ENCODE peak calls at places on chromosomes 7 and 10, in six cellular contexts. B, O, U, P, T and C are unnamed samples.
A peak's percentile ranks its signal among the peaks of the same experiment; 100 is the strongest.

GRCh38 chr10:86953747-86954680 is 3.4 kb downstream of the MMRN2 start:
- DNase-seq in B (peak; percentile 80), O (no peak), U (no peak), P (peak; percentile 75), T (no peak), C (no peak)

GRCh38 chr7:7977774-7978173 is 9.2 kb downstream of the GLCCI1 start:
- DNase-seq in B (no peak), O (no peak), U (no peak), P (no peak), T (no peak), C (no peak)

GRCh38 chr7:105521027-105521730 is 892 bp downstream of the PUS7 start:
- DNase-seq in B (peak; percentile 45), O (peak; percentile 52), U (peak; percentile 84), P (peak; percentile 70), T (peak; percentile 70), C (peak; percentile 33)

GRCh38 chr10:34437897-34438296 is 377.2 kb downstream of the PARD3 start:
- DNase-seq in B (no peak), O (no peak), U (no peak), P (no peak), T (no peak), C (no peak)

GRCh38 chr10:80411267-80411668 is 2.9 kb downstream of the PRXL2A start:
- DNase-seq in B (no peak), O (no peak), U (no peak), P (no peak), T (peak; percentile 84), C (no peak)

GRCh38 chr7:129855234-129855673 is 97.5 kb downstream of the UBE2H start:
- DNase-seq in B (no peak), O (no peak), U (no peak), P (no peak), T (no peak), C (no peak)

GRCh38 chr7:84009051-84009450 is 185.5 kb downstream of the SEMA3A start:
- DNase-seq in B (no peak), O (no peak), U (no peak), P (no peak), T (no peak), C (no peak)

GRCh38 chr7:93773446-93773845 is 117.1 kb downstream of the TFPI2 start:
- DNase-seq in B (no peak), O (no peak), U (no peak), P (no peak), T (no peak), C (no peak)

GRCh38 chr10:58334817-58335305 is at the start of gene UBE2D1:
- DNase-seq in B (peak; percentile 71), O (peak; percentile 77), U (peak; percentile 97), P (peak; percentile 82), T (peak; percentile 95), C (peak; percentile 84)

GRCh38 chr7:73815436-73815835 is 15.4 kb upstream of the CLDN4 start:
- DNase-seq in B (no peak), O (no peak), U (peak; percentile 54), P (no peak), T (no peak), C (no peak)

GRCh38 chr7:47804767-47805545 is 143.3 kb downstream of the PKD1L1 start:
- DNase-seq in B (no peak), O (no peak), U (no peak), P (no peak), T (no peak), C (no peak)

GRCh38 chr10:99711129-99711719 is 20.7 kb downstream of the COX15 start:
- DNase-seq in B (no peak), O (peak; percentile 16), U (no peak), P (no peak), T (no peak), C (no peak)

GRCh38 chr10:44520651-44521050 is 135.8 kb upstream of the CXCL12 start:
- DNase-seq in B (no peak), O (no peak), U (no peak), P (no peak), T (no peak), C (no peak)

GRCh38 chr10:104246981-104247380 is 7.7 kb upstream of the GSTO1 start:
- DNase-seq in B (no peak), O (no peak), U (no peak), P (no peak), T (no peak), C (no peak)

GRCh38 chr10:12510566-12510965 is 161.2 kb downstream of the CAMK1D start:
- DNase-seq in B (no peak), O (no peak), U (no peak), P (no peak), T (no peak), C (no peak)

GRCh38 chr7:55244346-55244745 is 120.8 kb upstream of the LANCL2 start:
- DNase-seq in B (no peak), O (no peak), U (no peak), P (no peak), T (no peak), C (no peak)

GRCh38 chr7:143882020-143882610 is 19.9 kb downstream of the TCAF1 start:
- DNase-seq in B (peak; percentile 70), O (no peak), U (no peak), P (peak; percentile 53), T (peak; percentile 42), C (peak; percentile 28)

GRCh38 chr7:34823650-34824258 is 165.7 kb downstream of the NPSR1 start:
- DNase-seq in B (peak; percentile 67), O (peak; percentile 56), U (no peak), P (no peak), T (peak; percentile 53), C (peak; percentile 54)

GRCh38 chr7:26155531-26156375 is 3.8 kb downstream of the NFE2L3 start:
- DNase-seq in B (no peak), O (no peak), U (no peak), P (no peak), T (no peak), C (no peak)
- TF ChIP-seq CTCF in B (no peak), O (no peak), U (no peak), P (no peak), T (no peak), C (no peak)

DNA sequence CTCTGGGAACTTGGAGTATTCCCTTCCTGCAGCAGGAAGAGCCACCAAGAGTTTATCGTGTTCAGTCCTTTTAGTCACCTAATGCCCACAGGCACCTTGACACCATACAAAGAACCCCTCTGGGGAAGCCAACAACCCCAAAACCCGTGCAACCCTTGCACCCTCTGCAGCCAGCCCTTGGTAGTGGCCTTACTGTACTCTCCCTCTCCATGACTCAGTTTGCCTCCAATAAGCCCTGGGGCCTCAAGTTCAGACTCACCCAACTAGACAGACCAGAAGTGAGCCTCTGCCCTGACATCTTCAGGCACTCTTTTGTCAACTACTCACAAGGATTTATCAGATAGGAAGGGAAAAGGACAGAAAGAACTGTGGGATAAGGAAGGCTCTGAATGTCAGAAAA is 30.9 kb downstream of the KCNMA1 start:
- DNase-seq in B (no peak), O (no peak), U (no peak), P (no peak), T (no peak), C (no peak)
- TF ChIP-seq CTCF in B (no peak), O (no peak), U (no peak), P (no peak), T (no peak), C (no peak)

DNA sequence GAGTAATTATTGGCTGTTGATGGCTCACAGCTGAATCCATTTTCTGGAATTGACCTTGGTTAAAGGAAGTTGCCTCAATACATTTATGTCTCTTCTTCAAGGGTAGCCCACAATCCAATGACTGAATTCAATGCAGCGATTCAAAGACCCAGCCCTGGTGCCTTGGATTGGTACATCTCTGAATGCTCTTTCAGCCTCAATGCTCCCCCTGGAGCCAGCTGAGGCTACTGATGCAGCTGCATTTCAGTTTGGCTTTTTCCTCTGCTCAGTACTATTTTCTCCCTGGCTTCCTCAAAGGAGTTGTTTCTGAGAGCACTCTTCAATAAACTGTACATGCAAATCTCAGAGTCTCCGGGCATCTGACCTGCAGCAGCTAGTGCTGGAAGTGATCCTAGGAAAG is 633 bp upstream of the EBLN1 start:
- DNase-seq in B (no peak), O (no peak), U (no peak), P (no peak), T (no peak), C (no peak)
- TF ChIP-seq CTCF in B (peak; percentile 24), O (no peak), U (no peak), P (no peak), T (no peak), C (peak; percentile 25)

GRCh38 chr7:101666751-101667150 is 37.7 kb upstream of the MYL10 start:
- DNase-seq in B (no peak), O (no peak), U (no peak), P (no peak), T (no peak), C (no peak)

GRCh38 chr7:101667959-101668358 is 38.9 kb upstream of the MYL10 start:
- DNase-seq in B (no peak), O (no peak), U (no peak), P (no peak), T (no peak), C (no peak)

GRCh38 chr7:101668726-101669125 is 39.6 kb upstream of the MYL10 start:
- DNase-seq in B (no peak), O (no peak), U (no peak), P (no peak), T (no peak), C (no peak)

GRCh38 chr7:101667399-101667798 is 38.3 kb upstream of the MYL10 start:
- DNase-seq in B (no peak), O (no peak), U (no peak), P (no peak), T (no peak), C (no peak)

GRCh38 chr7:101669307-101669706 is 40.2 kb upstream of the MYL10 start:
- DNase-seq in B (no peak), O (no peak), U (no peak), P (no peak), T (no peak), C (no peak)
- TF ChIP-seq CTCF in B (peak; percentile 32), O (no peak), U (no peak), P (no peak), T (peak; percentile 29), C (no peak)

GRCh38 chr7:54112568-54112967 is 429.6 kb upstream of the VSTM2A start:
- DNase-seq in B (no peak), O (no peak), U (no peak), P (no peak), T (no peak), C (no peak)
- TF ChIP-seq CTCF in B (no peak), O (no peak), U (no peak), P (no peak), T (no peak), C (no peak)